ENCODE peak calls at places on chromosomes 11 and 22, in six cellular contexts. G is NCI-H774, E is SHP77 treated with DMSO at 0.1 percent for 48 hours, P is PC-3, B is neural crest cell, C is HFF-Myc. S is an unnamed sample.

GRCh38 chr11:85898456-85898855 is 43.3 kb downstream of the CCDC83 start:
- DNase-seq in P (no peak), B (no peak), C (no peak), G (no peak), E (no peak), S (no peak)

GRCh38 chr11:57668467-57668890 is 565 bp downstream of the ZDHHC5 start:
- DNase-seq in E (no peak), P (peak; percentile 26), G (no peak), C (no peak), B (no peak), S (no peak)

GRCh38 chr22:22506736-22507135 is 1.8 kb downstream of the ZNF280B start:
- DNase-seq in P (no peak), B (no peak), E (no peak), C (no peak), G (no peak), S (no peak)

GRCh38 chr11:67024410-67024809 is 1.5 kb downstream of the SYT12 start:
- DNase-seq in E (no peak), B (no peak), C (no peak), G (no peak), P (peak; percentile 66), S (no peak)

GRCh38 chr11:126507646-126508045 is 152.2 kb downstream of the ST3GAL4 start:
- DNase-seq in E (no peak), G (no peak), C (no peak), P (no peak), B (no peak), S (no peak)

GRCh38 chr22:22787805-22788459 is 99.7 kb upstream of the IGLL5 start:
- DNase-seq in P (peak; percentile 60), B (peak; percentile 63), G (peak; percentile 24), C (peak; percentile 6), E (no peak), S (no peak)

GRCh38 chr22:31857247-31857646 is 87.1 kb upstream of the YWHAH start:
- DNase-seq in P (no peak), C (no peak), E (peak; percentile 33), B (no peak), G (peak; percentile 68), S (peak; percentile 66)

GRCh38 chr11:118531597-118532084 is 649 bp downstream of the TMEM25 start:
- DNase-seq in E (no peak), P (no peak), C (no peak), G (no peak), B (no peak), S (no peak)

GRCh38 chr11:94740083-94740974 is 27.8 kb upstream of the AMOTL1 start:
- DNase-seq in B (peak; percentile 54), C (no peak), P (peak; percentile 54), G (peak; percentile 21), E (no peak), S (no peak)

GRCh38 chr11:83355406-83355805 is 69.2 kb upstream of the CCDC90B start:
- DNase-seq in P (no peak), C (no peak), B (no peak), E (no peak), G (no peak), S (no peak)

GRCh38 chr11:120893431-120894206 is 130.3 kb upstream of the TBCEL start:
- DNase-seq in C (no peak), B (no peak), P (no peak), G (no peak), E (no peak), S (no peak)